ENCODE peak calls at places on chromosomes 16 and 17, in seven cellular contexts. B is astrocyte of the spinal cord, S is fibroblast of villous mesenchyme, E is uterus, D is A172, F is Daoy, Z is kidney glomerular epithelial cell. N is an unnamed sample.

GRCh38 chr17:76446449-76447231 is 6.3 kb downstream of the UBE2O start:
- DNase-seq in B (peak), S (peak), E (no peak), D (peak), F (peak), Z (peak), N (no peak)

GRCh38 chr17:79836952-79837887 is 2.0 kb downstream of the CBX4 start:
- DNase-seq in B (peak), S (peak), E (no peak), D (peak), F (peak), Z (no peak), N (peak)

GRCh38 chr17:36934759-36935630 is 2.3 kb upstream of the LHX1 start:
- DNase-seq in B (no peak), S (no peak), E (no peak), D (peak), F (peak), Z (no peak), N (no peak)

GRCh38 chr17:76153640-76154039 is 12.6 kb upstream of the FOXJ1 start:
- DNase-seq in B (peak), S (peak), E (no peak), D (no peak), F (no peak), Z (no peak), N (no peak)

GRCh38 chr17:3846739-3847670 is 959 bp upstream of the NCBP3 start:
- DNase-seq in B (no peak), S (no peak), E (no peak), D (no peak), F (no peak), Z (no peak), N (no peak)

GRCh38 chr16:20950294-20950693 is 49.7 kb downstream of the LYRM1 start:
- DNase-seq in B (no peak), S (no peak), E (no peak), D (no peak), F (no peak), Z (no peak), N (no peak)

GRCh38 chr16:66486773-66487579 is 59.9 kb downstream of the BEAN1 start:
- DNase-seq in B (peak), S (peak), E (peak), D (peak), F (peak), Z (peak), N (peak)

GRCh38 chr16:88880226-88881051 is 14.0 kb upstream of the PABPN1L start:
- DNase-seq in B (no peak), S (no peak), E (no peak), D (no peak), F (no peak), Z (no peak), N (no peak)

GRCh38 chr17:77068915-77069314 is 71.9 kb upstream of the SEC14L1 start:
- DNase-seq in B (no peak), S (no peak), E (no peak), D (peak), F (no peak), Z (no peak), N (no peak)

GRCh38 chr16:85752511-85753420 is 1.9 kb upstream of the C16orf74 start:
- DNase-seq in B (no peak), S (peak), E (peak), D (no peak), F (peak), Z (no peak), N (peak)

GRCh38 chr16:2178321-2179106 is 17.9 kb downstream of the CASKIN1 start:
- DNase-seq in B (peak), S (no peak), E (no peak), D (no peak), F (no peak), Z (no peak), N (no peak)

N was measured in Peyer's patch.